ENCODE peak calls at places on chromosomes 11 and 22, in nine cellular contexts. V, A, Q, Z, L, E, X, U and K are unnamed samples.
A peak's percentile ranks its signal among the peaks of the same experiment; 100 is the strongest.

GRCh38 chr11:18229501-18229900 is 7.1 kb downstream of the SAA4 start:
- DNase-seq in V (no peak), A (no peak), Q (no peak), Z (no peak), L (no peak), E (no peak), X (no peak), U (no peak), K (no peak)

GRCh38 chr11:131759140-131759539 is 388.7 kb downstream of the NTM start:
- DNase-seq in V (no peak), A (no peak), Q (no peak), Z (no peak), L (no peak), E (no peak), X (no peak), U (no peak), K (no peak)

GRCh38 chr11:24437123-24437522 is 59.7 kb upstream of the LUZP2 start:
- DNase-seq in V (no peak), A (no peak), Q (no peak), Z (no peak), L (no peak), E (no peak), X (no peak), U (no peak), K (no peak)

GRCh38 chr11:19200410-19201201 is 1.2 kb downstream of the CSRP3 start:
- DNase-seq in V (no peak), A (no peak), Q (no peak), Z (no peak), L (no peak), E (no peak), X (no peak), U (no peak), K (no peak)

GRCh38 chr11:43130616-43131015 is 181.2 kb upstream of the API5 start:
- DNase-seq in V (no peak), A (no peak), Q (no peak), Z (no peak), L (no peak), E (no peak), X (no peak), U (no peak), K (no peak)

GRCh38 chr11:19519912-19520641 is 192.6 kb upstream of the NAV2 start:
- DNase-seq in V (no peak), A (no peak), Q (no peak), Z (no peak), L (no peak), E (no peak), X (no peak), U (no peak), K (no peak)

GRCh38 chr22:44314425-44315067 is 1.8 kb upstream of the SHISAL1 start:
- DNase-seq in V (no peak), A (no peak), Q (no peak), Z (no peak), L (no peak), E (peak; percentile 22), X (no peak), U (no peak), K (no peak)

GRCh38 chr11:128731041-128731663 is 37.3 kb downstream of the FLI1 start:
- DNase-seq in V (no peak), A (no peak), Q (no peak), Z (no peak), L (no peak), E (no peak), X (no peak), U (no peak), K (no peak)

GRCh38 chr11:25247336-25247735 is 750.5 kb downstream of the LUZP2 start:
- DNase-seq in V (no peak), A (no peak), Q (no peak), Z (no peak), L (no peak), E (no peak), X (no peak), U (no peak), K (no peak)

GRCh38 chr11:75339685-75340409 is 11.6 kb downstream of the ARRB1 start:
- DNase-seq in V (no peak), A (no peak), Q (no peak), Z (no peak), L (no peak), E (no peak), X (no peak), U (no peak), K (no peak)

GRCh38 chr22:46287873-46288751 is 8.6 kb upstream of the GTSE1 start:
- DNase-seq in V (no peak), A (no peak), Q (no peak), Z (no peak), L (no peak), E (peak; percentile 89), X (no peak), U (no peak), K (no peak)

GRCh38 chr11:130999992-131000770 is 83.9 kb upstream of the SNX19 start:
- DNase-seq in V (no peak), A (no peak), Q (peak; percentile 53), Z (no peak), L (no peak), E (no peak), X (no peak), U (no peak), K (no peak)

GRCh38 chr11:76462317-76462716 is 17.5 kb downstream of the EMSY start:
- DNase-seq in V (no peak), A (no peak), Q (no peak), Z (no peak), L (no peak), E (no peak), X (no peak), U (no peak), K (no peak)

GRCh38 chr11:12835286-12835685 is 161.1 kb downstream of the TEAD1 start:
- DNase-seq in V (no peak), A (no peak), Q (no peak), Z (no peak), L (no peak), E (no peak), X (no peak), U (no peak), K (no peak)

GRCh38 chr22:35018995-35019394 is 47.0 kb upstream of the ISX start:
- DNase-seq in V (no peak), A (no peak), Q (no peak), Z (no peak), L (no peak), E (no peak), X (no peak), U (no peak), K (no peak)